ENCODE peak calls at places on chromosomes 16 and 17, in ten cellular contexts. K is CD8-positive, alpha-beta T cell; F is ascending aorta; X is mammary epithelial cell; S is colonic mucosa; U is Peyer's patch; O is neuronal stem cell; D is right cardiac atrium; G is PC-9; L is A549. I is an unnamed sample.

GRCh38 chr16:86566601-86566965 is at the start of gene FOXC2:
- DNase-seq in X (peak), S (peak), D (peak), O (peak), G (no peak), F (peak), K (peak), L (peak), U (peak), I (peak)

GRCh38 chr16:26261621-26262020 is 569.9 kb downstream of the HS3ST4 start:
- DNase-seq in X (no peak), O (no peak), D (no peak), K (no peak), S (no peak), G (no peak), L (no peak), F (no peak), U (no peak), I (no peak)

GRCh38 chr16:12559714-12560113 is 244.0 kb downstream of the CPPED1 start:
- DNase-seq in F (no peak), X (no peak), G (no peak), O (no peak), U (no peak), S (no peak), K (no peak), D (no peak), L (no peak), I (no peak)

GRCh38 chr16:11407047-11407982 is 62.1 kb downstream of the RMI2 start:
- DNase-seq in U (peak), X (peak), F (peak), O (peak), G (peak), S (peak), D (no peak), K (peak), L (peak), I (peak)

GRCh38 chr16:78324649-78325274 is 225.3 kb downstream of the WWOX start:
- DNase-seq in D (no peak), S (no peak), F (no peak), K (no peak), G (no peak), U (no peak), X (no peak), O (no peak), L (no peak), I (no peak)

GRCh38 chr17:30323895-30324319 is 9.9 kb downstream of the TMIGD1 start:
- DNase-seq in F (no peak), K (peak), G (no peak), X (peak), S (peak), L (no peak), U (peak), D (peak), O (no peak), I (peak)

GRCh38 chr17:5210091-5210490 is 18.4 kb upstream of the ZNF594 start:
- DNase-seq in D (no peak), O (no peak), U (peak), L (no peak), X (no peak), K (no peak), G (no peak), S (no peak), F (no peak), I (no peak)

GRCh38 chr16:2458887-2459646 is 842 bp upstream of the TEDC2 start:
- DNase-seq in S (no peak), D (peak), O (no peak), K (no peak), F (no peak), U (no peak), G (no peak), X (no peak), L (no peak), I (no peak)

GRCh38 chr17:71519285-71519684 is 601.5 kb upstream of the SOX9 start:
- DNase-seq in X (peak), K (no peak), D (no peak), L (no peak), O (no peak), F (no peak), U (no peak), G (no peak), S (no peak), I (no peak)

GRCh38 chr17:43020789-43021738 is 1.1 kb downstream of the VAT1 start:
- DNase-seq in L (peak), K (peak), F (peak), G (peak), U (peak), S (peak), D (peak), X (peak), O (peak), I (peak)

GRCh38 chr17:38908676-38909181 is 16.7 kb upstream of the LASP1NB start:
- DNase-seq in S (no peak), K (no peak), F (no peak), X (peak), O (no peak), D (peak), U (no peak), L (no peak), G (no peak), I (no peak)

GRCh38 chr17:63973930-63974593 is 1.3 kb upstream of the SCN4A start:
- DNase-seq in X (peak), K (no peak), D (peak), S (no peak), U (no peak), L (peak), F (no peak), O (no peak), G (peak), I (no peak)

GRCh38 chr16:69131167-69131748 is 1.1 kb downstream of the CHTF8 start:
- DNase-seq in F (no peak), X (no peak), D (no peak), L (peak), G (no peak), O (peak), S (peak), K (no peak), U (no peak), I (no peak)

GRCh38 chr17:78558181-78558850 is 18.9 kb downstream of the DNAH17 start:
- DNase-seq in X (peak), G (no peak), S (no peak), K (no peak), U (no peak), F (no peak), L (peak), O (no peak), D (peak), I (no peak)

GRCh38 chr17:37698132-37698615 is 46.7 kb downstream of the HNF1B start:
- DNase-seq in G (peak), F (no peak), O (no peak), D (no peak), U (no peak), X (peak), L (peak), K (no peak), S (no peak), I (no peak)

GRCh38 chr16:46972971-46973456 is 460 bp downstream of the DNAJA2 start:
- DNase-seq in U (peak), X (peak), S (peak), G (peak), D (peak), L (no peak), K (peak), O (peak), F (peak), I (peak)

GRCh38 chr17:75892556-75893224 is 4.1 kb downstream of the TRIM65 start:
- DNase-seq in F (no peak), K (no peak), S (no peak), X (no peak), L (no peak), D (no peak), O (no peak), U (no peak), G (no peak), I (no peak)

GRCh38 chr16:31696968-31697743 is 169.5 kb downstream of the AHSP start:
- DNase-seq in U (no peak), X (peak), L (no peak), D (no peak), G (no peak), K (no peak), S (no peak), O (no peak), F (no peak), I (no peak)

GRCh38 chr16:21656795-21657768 is 4.7 kb upstream of the IGSF6 start:
- DNase-seq in O (peak), F (no peak), L (peak), K (peak), X (peak), S (peak), G (peak), D (no peak), U (peak), I (no peak)

GRCh38 chr17:66900126-66901010 is 64.1 kb upstream of the CACNG4 start:
- DNase-seq in L (peak), D (no peak), U (no peak), F (no peak), K (no peak), X (no peak), S (no peak), O (no peak), G (no peak), I (no peak)

GRCh38 chr17:77815127-77815905 is 143.2 kb upstream of the TNRC6C start:
- DNase-seq in L (no peak), U (no peak), K (no peak), G (no peak), X (no peak), F (no peak), S (no peak), D (no peak), O (no peak), I (no peak)

GRCh38 chr17:69435986-69436696 is 21.6 kb downstream of the MAP2K6 start:
- DNase-seq in L (no peak), U (no peak), G (no peak), O (no peak), F (no peak), S (no peak), D (no peak), X (no peak), K (no peak), I (no peak)

GRCh38 chr16:87601322-87602004 is 845 bp upstream of the JPH3 start:
- DNase-seq in X (no peak), L (no peak), D (no peak), G (no peak), S (no peak), O (no peak), U (no peak), F (no peak), K (no peak), I (no peak)

GRCh38 chr16:19520861-19521331 is 1.0 kb downstream of the GDE1 start:
- DNase-seq in S (peak), D (no peak), K (no peak), F (no peak), L (no peak), O (no peak), U (peak), G (peak), X (peak), I (no peak)

GRCh38 chr16:79800016-79800608 is 199.6 kb upstream of the MAF start:
- DNase-seq in F (no peak), U (no peak), L (no peak), D (no peak), K (no peak), X (no peak), G (no peak), S (no peak), O (no peak), I (no peak)

GRCh38 chr17:44840274-44840673 is 7.4 kb upstream of the HIGD1B start:
- DNase-seq in O (no peak), L (no peak), X (no peak), U (no peak), D (no peak), S (no peak), G (no peak), K (no peak), F (no peak), I (no peak)

GRCh38 chr16:81634380-81635121 is 144.5 kb upstream of the PLCG2 start:
- DNase-seq in K (no peak), F (no peak), D (no peak), S (no peak), O (no peak), X (no peak), U (no peak), G (no peak), L (no peak), I (no peak)

GRCh38 chr16:8596581-8596980 is 6.3 kb upstream of the TMEM114 start:
- DNase-seq in F (no peak), D (no peak), U (no peak), O (no peak), S (no peak), G (no peak), K (no peak), L (no peak), X (no peak), I (no peak)

GRCh38 chr17:50199211-50199633 is 2.2 kb downstream of the COL1A1 start:
- DNase-seq in X (no peak), U (no peak), L (no peak), K (no peak), D (peak), O (no peak), F (no peak), S (no peak), G (no peak), I (no peak)

GRCh38 chr17:70099884-70100283 is 24.9 kb downstream of the KCNJ16 start:
- DNase-seq in O (no peak), D (peak), G (no peak), F (no peak), K (no peak), S (no peak), L (no peak), U (no peak), X (no peak), I (no peak)

GRCh38 chr16:75106351-75107274 is 10.0 kb downstream of the LDHD start:
- DNase-seq in O (no peak), U (peak), D (no peak), G (no peak), L (no peak), K (no peak), X (no peak), S (no peak), F (no peak), I (no peak)

GRCh38 chr17:57295526-57296023 is 39.3 kb downstream of the MSI2 start:
- DNase-seq in K (peak), S (no peak), G (no peak), L (no peak), F (no peak), X (no peak), O (no peak), U (no peak), D (no peak), I (no peak)

GRCh38 chr16:5024632-5025031 is 9.1 kb downstream of the NAGPA start:
- DNase-seq in X (peak), U (peak), D (no peak), G (peak), F (no peak), O (no peak), L (peak), S (peak), K (no peak), I (peak)

GRCh38 chr17:4127555-4127954 is 15.3 kb downstream of the ZZEF1 start:
- DNase-seq in G (no peak), S (no peak), U (peak), L (no peak), F (no peak), K (no peak), X (no peak), O (no peak), D (no peak), I (no peak)
- H3K27ac ChIP-seq in G (no peak), S (no peak), U (peak), L (no peak), F (no peak), K (no peak), X (no peak), O (no peak), D (no peak), I (no peak)

GRCh38 chr17:2803971-2804370 is 7.7 kb downstream of the RAP1GAP2 start:
- DNase-seq in G (no peak), D (no peak), U (no peak), L (no peak), S (no peak), X (no peak), O (no peak), F (no peak), K (no peak), I (no peak)
- H3K4me3 ChIP-seq in G (no peak), D (no peak), U (no peak), L (no peak), S (no peak), X (no peak), O (no peak), F (no peak), K (no peak), I (no peak)

GRCh38 chr16:27455700-27456099 is 53.7 kb downstream of the IL21R start:
- DNase-seq in L (no peak), D (no peak), G (no peak), X (peak), S (no peak), O (no peak), K (no peak), F (no peak), U (no peak), I (no peak)
- H3K27ac ChIP-seq in L (no peak), D (no peak), G (no peak), X (no peak), S (no peak), O (no peak), K (no peak), F (no peak), U (no peak), I (no peak)

DNA sequence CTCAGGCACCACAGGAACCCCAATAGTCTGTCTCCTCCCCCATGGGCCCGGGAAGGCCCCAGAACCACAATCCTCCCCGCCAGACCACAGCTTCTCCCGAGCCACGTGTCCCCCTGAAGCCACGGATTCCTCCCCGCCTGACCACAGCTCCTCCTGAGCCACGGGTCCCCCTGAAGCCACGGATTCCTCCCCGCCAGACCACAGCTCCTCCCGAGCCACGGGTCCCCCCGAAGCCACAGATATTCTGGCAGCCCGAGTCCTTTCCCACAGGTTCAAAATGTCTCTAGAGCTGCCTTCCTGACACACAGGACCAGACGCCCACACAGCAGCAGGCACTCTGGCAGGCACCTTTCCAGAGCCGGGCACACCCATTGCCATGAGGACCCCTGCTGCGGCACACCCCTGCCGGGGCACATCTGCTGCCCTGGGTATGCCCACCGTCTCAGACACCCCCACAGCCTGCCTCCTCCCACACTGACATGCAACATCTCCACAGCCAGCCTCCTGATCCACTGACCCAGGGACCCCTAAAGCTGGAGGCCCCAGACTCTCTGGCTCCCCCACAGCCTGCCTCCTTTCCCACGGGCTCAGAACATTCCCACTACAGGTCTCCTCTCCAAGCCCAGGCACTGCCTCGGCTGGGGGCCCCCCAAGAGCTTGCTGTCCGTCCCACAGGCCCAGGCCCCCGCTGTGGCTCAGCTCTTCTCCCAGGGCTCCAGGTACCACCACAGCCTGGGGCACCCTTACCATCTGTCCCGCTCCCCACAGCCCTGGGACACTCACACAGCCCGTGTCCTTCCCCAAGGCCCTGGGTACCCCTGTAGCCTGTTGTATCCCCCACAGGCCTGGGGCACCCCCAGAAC is 2.2 kb downstream of the KIAA0753 start:
- DNase-seq in K (no peak), L (no peak), F (no peak), D (no peak), G (no peak), X (no peak), S (no peak), O (no peak), U (no peak), I (no peak)
- H3K4me3 ChIP-seq in K (no peak), L (no peak), F (peak), D (no peak), G (peak), X (peak), S (no peak), O (no peak), U (no peak), I (no peak)

GRCh38 chr16:57815987-57816745 is 13.9 kb upstream of the KIFC3 start:
- DNase-seq in F (peak), X (peak), O (no peak), G (peak), S (peak), D (peak), K (peak), U (peak), L (peak), I (peak)
- H3K27ac ChIP-seq in F (peak), X (peak), O (no peak), G (peak), S (peak), D (peak), K (no peak), U (peak), L (peak), I (peak)

GRCh38 chr17:18257747-18258355 is 687 bp downstream of the FLII start:
- DNase-seq in O (no peak), X (peak), U (peak), F (peak), L (peak), G (peak), D (peak), K (peak), S (peak), I (peak)
- H3K4me3 ChIP-seq in O (peak), X (peak), U (peak), F (peak), L (peak), G (peak), D (peak), K (peak), S (peak), I (peak)

I was measured in body of pancreas.